ENCODE peak calls at places on chromosomes 5 and 9, in seven cellular contexts. Z, D, P, I, X, K and E are unnamed samples.

GRCh38 chr9:137014166-137014565 is 13.9 kb downstream of the ABCA2 start:
- DNase-seq in P (no peak), K (no peak), Z (no peak), I (no peak), D (no peak), X (no peak), E (no peak)

GRCh38 chr9:70392189-70392588 is 22.3 kb downstream of the KLF9 start:
- DNase-seq in I (no peak), D (no peak), Z (no peak), P (peak; percentile 37), K (no peak), X (no peak), E (no peak)

GRCh38 chr9:35840901-35841900 is 12.2 kb downstream of the TMEM8B start:
- DNase-seq in P (no peak), Z (no peak), D (no peak), K (no peak), I (no peak), X (no peak), E (no peak)

GRCh38 chr9:70600479-70600878 is 186.0 kb upstream of the KLF9 start:
- DNase-seq in P (no peak), X (no peak), D (no peak), K (no peak), I (no peak), Z (no peak), E (no peak)

GRCh38 chr9:136107155-136107952 is 11.3 kb downstream of the TMEM250 start:
- DNase-seq in X (no peak), D (no peak), K (no peak), P (no peak), Z (no peak), I (peak; percentile 40), E (peak; percentile 38)

GRCh38 chr9:136665704-136666363 is 3.1 kb downstream of the EGFL7 start:
- DNase-seq in Z (no peak), D (no peak), I (peak; percentile 20), X (peak; percentile 19), P (peak; percentile 68), K (no peak), E (no peak)

GRCh38 chr5:44506561-44506960 is 117.3 kb upstream of the FGF10 start:
- DNase-seq in K (no peak), D (no peak), I (no peak), P (no peak), Z (no peak), X (no peak), E (no peak)

GRCh38 chr5:54295658-54296276 is 14.6 kb downstream of the ARL15 start:
- DNase-seq in P (peak; percentile 4), K (no peak), Z (no peak), D (no peak), X (no peak), I (no peak), E (no peak)

GRCh38 chr5:173880306-173880985 is 7.7 kb upstream of the CPEB4 start:
- DNase-seq in K (no peak), P (no peak), D (no peak), X (no peak), Z (no peak), I (no peak), E (no peak)

GRCh38 chr5:90940227-90940995 is 381.8 kb downstream of the ADGRV1 start:
- DNase-seq in D (no peak), X (peak; percentile 15), Z (no peak), I (no peak), K (no peak), P (peak; percentile 18), E (peak; percentile 1)

GRCh38 chr5:32711693-32712462 is 757 bp downstream of the NPR3 start:
- DNase-seq in I (no peak), K (no peak), X (no peak), P (peak; percentile 42), Z (no peak), D (no peak), E (no peak)

GRCh38 chr9:91864372-91864771 is 85.7 kb downstream of the ROR2 start:
- DNase-seq in X (no peak), K (no peak), Z (no peak), I (no peak), P (no peak), D (no peak), E (no peak)

GRCh38 chr5:149761461-149761860 is 31.4 kb downstream of the PPARGC1B start:
- DNase-seq in D (no peak), X (no peak), Z (no peak), K (no peak), P (no peak), I (no peak), E (no peak)

GRCh38 chr5:98839469-98840383 is 66.3 kb downstream of the RGMB start:
- DNase-seq in P (peak; percentile 24), Z (no peak), D (peak; percentile 7), X (peak; percentile 1), I (no peak), K (no peak), E (no peak)

GRCh38 chr5:74056789-74057164 is 430.8 kb downstream of the ARHGEF28 start:
- DNase-seq in I (no peak), K (no peak), D (peak; percentile 9), X (no peak), P (peak; percentile 20), Z (no peak), E (no peak)

GRCh38 chr5:112709416-112709815 is 28.3 kb upstream of the APC start:
- DNase-seq in Z (no peak), K (no peak), D (no peak), X (no peak), P (no peak), I (no peak), E (no peak)

GRCh38 chr5:149838881-149839739 is 105.5 kb downstream of the PDE6A start:
- DNase-seq in I (no peak), K (no peak), X (no peak), D (no peak), P (no peak), Z (no peak), E (no peak)